ENCODE peak calls at places on chromosomes 2 and 18, in five cellular contexts. G is neuronal stem cell, D is IMR-90, O is H9, K is mesenchymal stem cell. A is an unnamed sample.

GRCh38 chr2:191845876-191846786 is 757 bp downstream of the CAVIN2 start:
- DNase-seq in G (no peak), D (no peak), O (no peak), K (no peak), A (no peak)

GRCh38 chr18:62258606-62259005 is 66.5 kb upstream of the TNFRSF11A start:
- DNase-seq in G (no peak), D (no peak), O (no peak), K (no peak), A (no peak)

GRCh38 chr2:237873961-237874551 is 14.6 kb downstream of the RAMP1 start:
- DNase-seq in G (no peak), D (no peak), O (no peak), K (no peak), A (no peak)

GRCh38 chr2:10276481-10277292 is 26.0 kb upstream of the HPCAL1 start:
- DNase-seq in G (no peak), D (no peak), O (no peak), K (no peak), A (no peak)

GRCh38 chr2:154433010-154433409 is 265.5 kb upstream of the KCNJ3 start:
- DNase-seq in G (no peak), D (no peak), O (no peak), K (no peak), A (no peak)

GRCh38 chr2:200329798-200330197 is 23.3 kb downstream of the SPATS2L start:
- DNase-seq in G (no peak), D (no peak), O (no peak), K (no peak), A (no peak)

GRCh38 chr2:235024191-235024611 is 72.4 kb downstream of the SH3BP4 start:
- DNase-seq in G (no peak), D (peak), O (no peak), K (peak), A (no peak)

GRCh38 chr18:76578571-76579300 is 83.7 kb upstream of the ZNF516 start:
- DNase-seq in G (no peak), D (no peak), O (no peak), K (no peak), A (no peak)

GRCh38 chr2:46706264-46706983 is 209.2 kb downstream of the MCFD2 start:
- DNase-seq in G (no peak), D (peak), O (no peak), K (no peak), A (no peak)

GRCh38 chr2:143258126-143258892 is 129.1 kb downstream of the ARHGAP15 start:
- DNase-seq in G (no peak), D (no peak), O (no peak), K (no peak), A (no peak)

GRCh38 chr2:65018141-65018582 is 29.0 kb downstream of the SLC1A4 start:
- DNase-seq in G (no peak), D (no peak), O (no peak), K (no peak), A (peak)

GRCh38 chr2:160993543-160994090 is 166.6 kb upstream of the TANK start:
- DNase-seq in G (no peak), D (no peak), O (no peak), K (no peak), A (no peak)

GRCh38 chr18:72612894-72613537 is 68.9 kb upstream of the CBLN2 start:
- DNase-seq in G (no peak), D (no peak), O (no peak), K (no peak), A (no peak)

GRCh38 chr2:197973772-197974171 is 169.4 kb downstream of the PLCL1 start:
- DNase-seq in G (no peak), D (no peak), O (no peak), K (no peak), A (no peak)

GRCh38 chr18:13539050-13539449 is 187.3 kb downstream of the FAM210A start:
- DNase-seq in G (no peak), D (no peak), O (no peak), K (no peak), A (no peak)

GRCh38 chr2:133240505-133241230 is 327.6 kb downstream of the NCKAP5 start:
- DNase-seq in G (no peak), D (peak), O (no peak), K (peak), A (no peak)

GRCh38 chr18:7305416-7305815 is 74.5 kb downstream of the LRRC30 start:
- DNase-seq in G (no peak), D (no peak), O (no peak), K (no peak), A (no peak)

GRCh38 chr2:29314816-29315571 is 199.8 kb downstream of the CLIP4 start:
- DNase-seq in G (no peak), D (no peak), O (peak), K (no peak), A (no peak)

GRCh38 chr2:230932556-230933511 is 7.8 kb upstream of the GPR55 start:
- DNase-seq in G (no peak), D (peak), O (peak), K (peak), A (no peak)

GRCh38 chr2:47310801-47311560 is 92.0 kb upstream of the MSH2 start:
- DNase-seq in G (no peak), D (no peak), O (no peak), K (no peak), A (no peak)

GRCh38 chr18:23231340-23232021 is 96.2 kb downstream of the CABLES1 start:
- DNase-seq in G (no peak), D (peak), O (no peak), K (peak), A (peak)

GRCh38 chr2:26874514-26874913 is 26.6 kb downstream of the DPYSL5 start:
- DNase-seq in G (no peak), D (no peak), O (no peak), K (no peak), A (no peak)

GRCh38 chr2:88549616-88550292 is 77.5 kb downstream of the EIF2AK3 start:
- DNase-seq in G (peak), D (no peak), O (peak), K (no peak), A (peak)

GRCh38 chr2:233084488-233084887 is 24.3 kb downstream of the INPP5D start:
- DNase-seq in G (no peak), D (no peak), O (no peak), K (no peak), A (peak)

GRCh38 chr2:179569834-179570233 is 291.6 kb downstream of the ZNF385B start:
- DNase-seq in G (no peak), D (peak), O (no peak), K (peak), A (no peak)

GRCh38 chr18:42281851-42282250 is 326.8 kb downstream of the PIK3C3 start:
- DNase-seq in G (no peak), D (no peak), O (no peak), K (no peak), A (no peak)

GRCh38 chr2:88669371-88670214 is 21.9 kb upstream of the RPIA start:
- DNase-seq in G (no peak), D (peak), O (peak), K (peak), A (peak)

GRCh38 chr2:182504903-182505302 is 78.1 kb upstream of the PDE1A start:
- DNase-seq in G (no peak), D (peak), O (no peak), K (peak), A (peak)

GRCh38 chr18:8365006-8365405 is 244.2 kb upstream of the RAB12 start:
- DNase-seq in G (no peak), D (no peak), O (no peak), K (no peak), A (no peak)

GRCh38 chr18:74353169-74353775 is 37.6 kb downstream of the C18orf63 start:
- DNase-seq in G (peak), D (peak), O (peak), K (peak), A (peak)

GRCh38 chr2:150182564-150183249 is 304.8 kb downstream of the RND3 start:
- DNase-seq in G (no peak), D (no peak), O (no peak), K (no peak), A (no peak)

GRCh38 chr2:238098854-238099708 is 1.1 kb upstream of the ESPNL start:
- DNase-seq in G (no peak), D (no peak), O (no peak), K (no peak), A (no peak)

GRCh38 chr2:179336782-179337534 is 72.3 kb upstream of the SESTD1 start:
- DNase-seq in G (peak), D (peak), O (no peak), K (peak), A (peak)

DNA sequence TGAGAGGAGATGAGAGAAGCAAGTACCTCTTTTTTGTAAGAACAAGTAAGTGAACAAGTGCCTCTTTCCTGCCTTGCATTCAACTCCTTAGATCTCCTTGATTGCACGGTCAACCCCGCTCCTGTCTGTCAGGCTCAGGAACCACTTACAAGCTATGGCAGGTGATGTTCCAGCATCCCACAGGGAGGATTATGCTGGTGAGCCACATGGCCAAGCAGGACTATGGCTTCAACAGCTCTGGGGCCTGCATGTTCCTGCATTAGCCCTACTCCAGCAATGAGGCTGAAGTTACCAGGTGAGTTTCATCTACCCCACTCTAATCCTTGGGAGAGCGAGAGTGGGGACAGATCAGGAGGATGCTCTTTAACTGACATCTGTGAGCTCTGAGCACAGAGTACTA is 29.5 kb downstream of the TTC32 start:
- DNase-seq in G (no peak), D (no peak), O (no peak), K (no peak), A (no peak)
- H3K23ac ChIP-seq in G (no peak), D (no peak), O (no peak), K (no peak), A (no peak)

DNA sequence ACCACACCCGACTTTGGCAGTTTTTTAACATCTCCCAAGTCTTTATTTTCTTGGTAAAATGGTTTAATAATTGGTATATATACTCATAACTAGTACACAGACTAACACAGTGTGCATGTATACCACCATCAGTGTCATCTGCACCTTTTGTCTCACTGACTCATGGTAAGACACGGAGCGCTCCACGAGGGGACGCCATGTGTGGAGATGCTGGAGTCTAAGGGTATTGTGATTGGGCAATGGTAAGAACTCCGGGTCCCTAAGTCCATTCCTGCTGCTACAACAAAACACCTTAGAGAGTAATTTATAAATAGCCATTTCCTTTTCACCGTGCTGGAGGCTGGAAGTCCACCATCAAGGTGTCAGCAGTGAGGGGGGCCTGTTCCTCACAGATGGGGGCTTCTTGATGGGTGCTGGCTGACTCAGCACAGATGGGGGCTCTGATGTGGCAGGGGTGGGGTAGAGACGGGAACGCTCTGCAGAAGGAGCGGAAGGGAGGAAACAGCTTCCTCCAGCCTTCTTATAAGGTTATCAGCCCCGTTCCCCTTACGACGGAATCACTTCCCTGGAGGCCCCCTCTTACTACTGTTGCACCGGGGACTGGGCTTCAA is 42.0 kb upstream of the EDAR start:
- DNase-seq in G (no peak), D (no peak), O (no peak), K (no peak), A (no peak)
- H2BK5ac ChIP-seq in G (no peak), D (no peak), O (no peak), K (no peak), A (no peak)

GRCh38 chr18:28541276-28541930 is 364.5 kb upstream of the CDH2 start:
- DNase-seq in G (no peak), D (no peak), O (no peak), K (peak), A (no peak)
- H2AFZ ChIP-seq in G (peak), D (no peak), O (no peak), K (peak), A (no peak)

GRCh38 chr2:11465485-11466306 is at the start of gene E2F6:
- DNase-seq in G (peak), D (peak), O (peak), K (peak), A (peak)
- H3K23ac ChIP-seq in G (peak), D (peak), O (no peak), K (peak), A (no peak)

DNA sequence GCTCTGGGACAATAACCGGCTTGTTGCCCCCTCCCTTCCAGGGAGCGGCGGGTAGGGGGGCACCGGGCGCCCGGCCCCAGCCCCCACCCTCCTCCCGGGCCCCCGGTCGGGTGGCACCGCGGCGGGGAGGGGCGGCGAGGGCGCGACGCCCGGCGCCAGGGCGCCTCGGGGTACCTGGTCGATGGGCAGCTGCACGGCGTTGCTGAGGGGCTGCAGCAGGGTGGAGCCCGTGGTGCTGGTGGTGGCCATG is 193 bp downstream of the MBOAT2 start:
- DNase-seq in G (no peak), D (no peak), O (no peak), K (no peak), A (no peak)
- H2BK5ac ChIP-seq in G (no peak), D (peak), O (no peak), K (no peak), A (no peak)